ENCODE peak calls at places on chromosomes 12 and 14, in nine cellular contexts. P, W, F, X, H, E, G, R and Q are unnamed samples.

GRCh38 chr14:95533822-95534221 is 1.0 kb upstream of the GLRX5 start:
- DNase-seq in X (no peak), E (no peak), P (peak), W (peak), G (no peak), F (no peak), H (no peak), R (no peak), Q (no peak)

GRCh38 chr14:52355526-52355925 is 41.4 kb downstream of the PTGER2 start:
- DNase-seq in X (no peak), P (peak), G (no peak), W (no peak), H (peak), E (peak), R (no peak), F (no peak), Q (no peak)

GRCh38 chr12:125530876-125531275 is 465.6 kb downstream of the AACS start:
- DNase-seq in X (no peak), W (no peak), R (no peak), E (no peak), F (no peak), H (no peak), G (no peak), P (no peak), Q (no peak)

GRCh38 chr12:52145941-52146821 is 45.6 kb downstream of the KRT80 start:
- DNase-seq in E (no peak), F (no peak), H (no peak), P (no peak), W (no peak), R (no peak), X (no peak), G (no peak), Q (no peak)

GRCh38 chr12:9071976-9072375 is 43.7 kb downstream of the A2M start:
- DNase-seq in F (no peak), H (no peak), X (no peak), W (no peak), E (no peak), P (no peak), R (no peak), G (no peak), Q (no peak)

GRCh38 chr12:69739287-69740191 is 879 bp downstream of the RAB3IP start:
- DNase-seq in F (peak), H (peak), P (peak), X (peak), E (peak), G (peak), R (no peak), W (peak), Q (no peak)

GRCh38 chr12:91327889-91328288 is 145.3 kb upstream of the DCN start:
- DNase-seq in X (no peak), P (peak), F (no peak), W (peak), E (no peak), H (peak), R (peak), G (peak), Q (no peak)

GRCh38 chr14:33754264-33754663 is 196.6 kb downstream of the EGLN3 start:
- DNase-seq in H (no peak), P (no peak), X (no peak), R (peak), W (peak), F (no peak), E (no peak), G (no peak), Q (no peak)

GRCh38 chr12:126784328-126784921 is 1482.5 kb upstream of the TMEM132C start:
- DNase-seq in H (no peak), P (peak), W (peak), F (no peak), R (peak), X (peak), E (peak), G (peak), Q (no peak)